ENCODE peak calls at places on chromosomes 4 and X, in eight cellular contexts. One of them, this sample, is unnamed.

GRCh38 chr4:76233967-76234678 is 17.4 kb upstream of the FAM47E start:
- DNase-seq in fibroblast of mammary gland: no peak
- DNase-seq in uterus: no peak
- DNase-seq in stimulated activated CD4-positive, alpha-beta T cell treated with anti-CD3 and anti-CD28 coated beads, Interleukin-4, amount 100 ng/mL, for 4 hours: no peak
- DNase-seq in SK-N-DZ: peak
- DNase-seq in Right ventricle myocardium superior: no peak
- DNase-seq in NCI-H345: no peak
- DNase-seq in nephron progenitor cell: no peak
- DNase-seq in this sample: peak

GRCh38 chr4:137674066-137674465 is 141.8 kb upstream of the PCDH18 start:
- DNase-seq in fibroblast of mammary gland: peak
- DNase-seq in Right ventricle myocardium superior: no peak
- DNase-seq in SK-N-DZ: no peak
- DNase-seq in stimulated activated CD4-positive, alpha-beta T cell treated with anti-CD3 and anti-CD28 coated beads, Interleukin-4, amount 100 ng/mL, for 4 hours: no peak
- DNase-seq in uterus: no peak
- DNase-seq in NCI-H345: no peak
- DNase-seq in nephron progenitor cell: no peak
- DNase-seq in this sample: no peak

GRCh38 chrX:38347136-38347535 is 5.3 kb upstream of the OTC start:
- DNase-seq in SK-N-DZ: no peak
- DNase-seq in nephron progenitor cell: no peak
- DNase-seq in uterus: no peak
- DNase-seq in fibroblast of mammary gland: peak
- DNase-seq in stimulated activated CD4-positive, alpha-beta T cell treated with anti-CD3 and anti-CD28 coated beads, Interleukin-4, amount 100 ng/mL, for 4 hours: no peak
- DNase-seq in Right ventricle myocardium superior: no peak
- DNase-seq in NCI-H345: no peak
- DNase-seq in this sample: no peak

GRCh38 chr4:145827885-145828284 is 110.7 kb downstream of the ZNF827 start:
- DNase-seq in uterus: no peak
- DNase-seq in Right ventricle myocardium superior: no peak
- DNase-seq in SK-N-DZ: no peak
- DNase-seq in stimulated activated CD4-positive, alpha-beta T cell treated with anti-CD3 and anti-CD28 coated beads, Interleukin-4, amount 100 ng/mL, for 4 hours: no peak
- DNase-seq in NCI-H345: no peak
- DNase-seq in fibroblast of mammary gland: no peak
- DNase-seq in nephron progenitor cell: no peak
- DNase-seq in this sample: no peak

GRCh38 chrX:129360175-129360574 is 163.1 kb downstream of the SMARCA1 start:
- DNase-seq in NCI-H345: peak
- DNase-seq in SK-N-DZ: peak
- DNase-seq in uterus: peak
- DNase-seq in fibroblast of mammary gland: peak
- DNase-seq in nephron progenitor cell: peak
- DNase-seq in stimulated activated CD4-positive, alpha-beta T cell treated with anti-CD3 and anti-CD28 coated beads, Interleukin-4, amount 100 ng/mL, for 4 hours: peak
- DNase-seq in Right ventricle myocardium superior: no peak
- DNase-seq in this sample: peak

GRCh38 chr4:26804876-26805275 is 55.8 kb upstream of the STIM2 start:
- DNase-seq in NCI-H345: no peak
- DNase-seq in stimulated activated CD4-positive, alpha-beta T cell treated with anti-CD3 and anti-CD28 coated beads, Interleukin-4, amount 100 ng/mL, for 4 hours: no peak
- DNase-seq in nephron progenitor cell: no peak
- DNase-seq in Right ventricle myocardium superior: no peak
- DNase-seq in SK-N-DZ: no peak
- DNase-seq in uterus: no peak
- DNase-seq in fibroblast of mammary gland: peak
- DNase-seq in this sample: no peak

GRCh38 chr4:92012899-92013867 is 290.6 kb upstream of the GRID2 start:
- DNase-seq in SK-N-DZ: no peak
- DNase-seq in Right ventricle myocardium superior: no peak
- DNase-seq in nephron progenitor cell: peak
- DNase-seq in stimulated activated CD4-positive, alpha-beta T cell treated with anti-CD3 and anti-CD28 coated beads, Interleukin-4, amount 100 ng/mL, for 4 hours: no peak
- DNase-seq in uterus: no peak
- DNase-seq in fibroblast of mammary gland: no peak
- DNase-seq in NCI-H345: no peak
- DNase-seq in this sample: peak

GRCh38 chr4:169984203-169984602 is 42.0 kb downstream of the MFAP3L start:
- DNase-seq in SK-N-DZ: no peak
- DNase-seq in uterus: no peak
- DNase-seq in fibroblast of mammary gland: no peak
- DNase-seq in nephron progenitor cell: no peak
- DNase-seq in Right ventricle myocardium superior: no peak
- DNase-seq in stimulated activated CD4-positive, alpha-beta T cell treated with anti-CD3 and anti-CD28 coated beads, Interleukin-4, amount 100 ng/mL, for 4 hours: no peak
- DNase-seq in NCI-H345: no peak
- DNase-seq in this sample: no peak

GRCh38 chrX:115393271-115393670 is 103.8 kb downstream of the LUZP4 start:
- DNase-seq in SK-N-DZ: no peak
- DNase-seq in NCI-H345: no peak
- DNase-seq in uterus: no peak
- DNase-seq in Right ventricle myocardium superior: no peak
- DNase-seq in stimulated activated CD4-positive, alpha-beta T cell treated with anti-CD3 and anti-CD28 coated beads, Interleukin-4, amount 100 ng/mL, for 4 hours: no peak
- DNase-seq in fibroblast of mammary gland: peak
- DNase-seq in nephron progenitor cell: no peak
- DNase-seq in this sample: no peak

GRCh38 chrX:71941771-71942170 is 31.1 kb downstream of the NHSL2 start:
- DNase-seq in nephron progenitor cell: no peak
- DNase-seq in stimulated activated CD4-positive, alpha-beta T cell treated with anti-CD3 and anti-CD28 coated beads, Interleukin-4, amount 100 ng/mL, for 4 hours: no peak
- DNase-seq in NCI-H345: no peak
- DNase-seq in uterus: peak
- DNase-seq in Right ventricle myocardium superior: peak
- DNase-seq in SK-N-DZ: no peak
- DNase-seq in fibroblast of mammary gland: peak
- DNase-seq in this sample: no peak

GRCh38 chr4:17781072-17781830 is at the start of gene FAM184B:
- DNase-seq in SK-N-DZ: no peak
- DNase-seq in nephron progenitor cell: peak
- DNase-seq in uterus: no peak
- DNase-seq in stimulated activated CD4-positive, alpha-beta T cell treated with anti-CD3 and anti-CD28 coated beads, Interleukin-4, amount 100 ng/mL, for 4 hours: no peak
- DNase-seq in Right ventricle myocardium superior: no peak
- DNase-seq in NCI-H345: peak
- DNase-seq in fibroblast of mammary gland: no peak
- DNase-seq in this sample: peak

GRCh38 chr4:133597252-133597651 is 448.2 kb downstream of the PCDH10 start:
- DNase-seq in NCI-H345: no peak
- DNase-seq in nephron progenitor cell: no peak
- DNase-seq in stimulated activated CD4-positive, alpha-beta T cell treated with anti-CD3 and anti-CD28 coated beads, Interleukin-4, amount 100 ng/mL, for 4 hours: no peak
- DNase-seq in Right ventricle myocardium superior: no peak
- DNase-seq in SK-N-DZ: no peak
- DNase-seq in fibroblast of mammary gland: no peak
- DNase-seq in uterus: no peak
- DNase-seq in this sample: no peak

GRCh38 chrX:154446430-154446829 is 2.5 kb downstream of the FAM50A start:
- DNase-seq in SK-N-DZ: no peak
- DNase-seq in Right ventricle myocardium superior: no peak
- DNase-seq in nephron progenitor cell: no peak
- DNase-seq in uterus: no peak
- DNase-seq in NCI-H345: no peak
- DNase-seq in stimulated activated CD4-positive, alpha-beta T cell treated with anti-CD3 and anti-CD28 coated beads, Interleukin-4, amount 100 ng/mL, for 4 hours: no peak
- DNase-seq in fibroblast of mammary gland: no peak
- DNase-seq in this sample: no peak

GRCh38 chr4:153113838-153114105 is 90.5 kb upstream of the TRIM2 start:
- DNase-seq in NCI-H345: no peak
- DNase-seq in stimulated activated CD4-positive, alpha-beta T cell treated with anti-CD3 and anti-CD28 coated beads, Interleukin-4, amount 100 ng/mL, for 4 hours: no peak
- DNase-seq in fibroblast of mammary gland: no peak
- DNase-seq in nephron progenitor cell: no peak
- DNase-seq in SK-N-DZ: no peak
- DNase-seq in uterus: no peak
- DNase-seq in Right ventricle myocardium superior: no peak
- DNase-seq in this sample: no peak

This sample was measured in H9.